ENCODE peak calls at places on chromosome 4, in ten cellular contexts. N is ureter; E is stromal cell of bone marrow; B is neural crest cell; L is GM13976; M is smooth muscle cell of the brain vasculature; J is EH; P is HuH-7.5; T is stimulated activated CD4-positive, alpha-beta T cell treated with anti-CD3 and anti-CD28 coated beads, Interleukin-4, amount 100 ng/mL, for 4 hours; Q is nephron progenitor cell. H is an unnamed sample.

GRCh38 chr4:158771776-158772175 is 3.0 kb downstream of the FNIP2 start:
- DNase-seq in N (no peak), E (no peak), B (no peak), L (no peak), M (no peak), J (no peak), P (no peak), T (no peak), Q (no peak), H (no peak)

GRCh38 chr4:87659247-87659931 is 9.3 kb downstream of the DMP1 start:
- DNase-seq in N (no peak), E (no peak), B (no peak), L (no peak), M (no peak), J (peak), P (no peak), T (no peak), Q (no peak), H (no peak)

GRCh38 chr4:2469192-2469984 is 482 bp downstream of the RNF4 start:
- DNase-seq in N (peak), E (no peak), B (no peak), L (peak), M (no peak), J (peak), P (peak), T (peak), Q (peak), H (no peak)

GRCh38 chr4:71549516-71550160 is 210.8 kb downstream of the SLC4A4 start:
- DNase-seq in N (no peak), E (no peak), B (no peak), L (no peak), M (no peak), J (peak), P (no peak), T (no peak), Q (no peak), H (no peak)

GRCh38 chr4:60648774-60649173 is 551.4 kb upstream of the ADGRL3 start:
- DNase-seq in N (no peak), E (no peak), B (no peak), L (no peak), M (no peak), J (no peak), P (no peak), T (no peak), Q (no peak), H (no peak)

GRCh38 chr4:75639124-75639695 is 8.9 kb upstream of the CDKL2 start:
- DNase-seq in N (no peak), E (no peak), B (no peak), L (no peak), M (no peak), J (no peak), P (no peak), T (no peak), Q (no peak), H (no peak)

GRCh38 chr4:53906786-53907185 is 157.6 kb downstream of the CHIC2 start:
- DNase-seq in N (no peak), E (no peak), B (no peak), L (no peak), M (no peak), J (no peak), P (no peak), T (no peak), Q (no peak), H (no peak)

GRCh38 chr4:113445286-113445685 is 316.3 kb downstream of the CAMK2D start:
- DNase-seq in N (no peak), E (peak), B (no peak), L (no peak), M (no peak), J (peak), P (no peak), T (no peak), Q (no peak), H (no peak)

GRCh38 chr4:118729287-118730286 is 44.4 kb downstream of the METTL14 start:
- DNase-seq in N (no peak), E (no peak), B (no peak), L (no peak), M (peak), J (peak), P (no peak), T (no peak), Q (no peak), H (no peak)

GRCh38 chr4:101960431-101960830 is 169.9 kb downstream of the BANK1 start:
- DNase-seq in N (no peak), E (no peak), B (no peak), L (no peak), M (no peak), J (no peak), P (no peak), T (no peak), Q (no peak), H (no peak)

GRCh38 chr4:109967798-109968520 is 55.3 kb downstream of the EGF start:
- DNase-seq in N (no peak), E (peak), B (no peak), L (no peak), M (no peak), J (peak), P (no peak), T (no peak), Q (no peak), H (no peak)

GRCh38 chr4:14829795-14830194 is 172.5 kb upstream of the CPEB2 start:
- DNase-seq in N (no peak), E (no peak), B (no peak), L (no peak), M (no peak), J (no peak), P (no peak), T (no peak), Q (no peak), H (no peak)

GRCh38 chr4:148436512-148436911 is 5.7 kb downstream of the NR3C2 start:
- DNase-seq in N (no peak), E (no peak), B (no peak), L (no peak), M (no peak), J (no peak), P (no peak), T (no peak), Q (no peak), H (no peak)

GRCh38 chr4:617644-618330 is 7.6 kb upstream of the PDE6B start:
- DNase-seq in N (no peak), E (no peak), B (no peak), L (no peak), M (no peak), J (no peak), P (no peak), T (no peak), Q (no peak), H (peak)

GRCh38 chr4:76430519-76431388 is 4.3 kb upstream of the SHROOM3 start:
- DNase-seq in N (no peak), E (peak), B (peak), L (peak), M (peak), J (peak), P (peak), T (no peak), Q (peak), H (peak)

GRCh38 chr4:113837397-113837796 is 75.9 kb upstream of the CAMK2D start:
- DNase-seq in N (no peak), E (peak), B (no peak), L (peak), M (no peak), J (peak), P (no peak), T (no peak), Q (no peak), H (no peak)

GRCh38 chr4:38080575-38080974 is 120.4 kb downstream of the PTTG2 start:
- DNase-seq in N (no peak), E (no peak), B (no peak), L (no peak), M (no peak), J (no peak), P (no peak), T (no peak), Q (no peak), H (no peak)

GRCh38 chr4:11635336-11635735 is 206.6 kb upstream of the HS3ST1 start:
- DNase-seq in N (no peak), E (no peak), B (no peak), L (no peak), M (peak), J (no peak), P (no peak), T (no peak), Q (no peak), H (peak)

GRCh38 chr4:99414401-99414800 is 20.7 kb downstream of the ADH7 start:
- DNase-seq in N (peak), E (no peak), B (no peak), L (no peak), M (no peak), J (no peak), P (no peak), T (no peak), Q (no peak), H (no peak)

H was measured in Caco-2.